ENCODE peak calls at places on chromosomes 5 and 9, in six cellular contexts. Q is T-helper 1 cell; X is Kasumi-1; T is effector CD8-positive, alpha-beta T cell; B is HFFc6; W is astrocyte of the cerebellum. J is an unnamed sample.

GRCh38 chr9:5449521-5450359 is 602 bp upstream of the CD274 start:
- DNase-seq in T (no peak), W (no peak), Q (no peak), X (no peak), B (no peak), J (no peak)

GRCh38 chr9:101693937-101694336 is 44.5 kb downstream of the GRIN3A start:
- DNase-seq in B (no peak), W (no peak), X (no peak), T (no peak), Q (no peak), J (no peak)

GRCh38 chr9:127545196-127546124 is 66.6 kb upstream of the STXBP1 start:
- DNase-seq in W (peak), X (no peak), T (no peak), Q (no peak), B (peak), J (no peak)

GRCh38 chr9:80797841-80798688 is 891.3 kb downstream of the TLE1 start:
- DNase-seq in W (peak), T (no peak), X (no peak), B (no peak), Q (no peak), J (no peak)

GRCh38 chr9:92664394-92665152 is 5.4 kb downstream of the IPPK start:
- DNase-seq in X (no peak), T (no peak), W (no peak), Q (no peak), B (no peak), J (no peak)

GRCh38 chr9:129880654-129881546 is 45.6 kb downstream of the USP20 start:
- DNase-seq in T (no peak), B (no peak), X (no peak), Q (no peak), W (peak), J (no peak)

GRCh38 chr9:131085370-131086122 is 10.8 kb upstream of the AIF1L start:
- DNase-seq in Q (no peak), X (no peak), T (no peak), B (no peak), W (no peak), J (no peak)

GRCh38 chr5:73215891-73216610 is 43.1 kb downstream of the TMEM174 start:
- DNase-seq in W (no peak), Q (peak), T (peak), B (peak), X (peak), J (peak)

GRCh38 chr9:23665051-23665450 is 161.0 kb downstream of the ELAVL2 start:
- DNase-seq in Q (no peak), W (no peak), T (no peak), X (no peak), B (no peak), J (no peak)

GRCh38 chr5:157076558-157076957 is 17.6 kb upstream of the HAVCR1 start:
- DNase-seq in Q (no peak), T (no peak), B (peak), X (no peak), W (peak), J (no peak)

GRCh38 chr5:138466058-138466899 is 1.0 kb downstream of the EGR1 start:
- DNase-seq in T (no peak), W (no peak), B (peak), X (no peak), Q (peak), J (no peak)